ENCODE peak calls at places on chromosomes 7 and 10, in eight cellular contexts. G is fibroblast of lung, J is cardiac muscle cell, W is heart right ventricle, O is right atrium auricular region, C is brain microvascular endothelial cell, Y is AG04450, X is MCF 10A. T is an unnamed sample.
A peak's percentile ranks its signal among the peaks of the same experiment; 100 is the strongest.

GRCh38 chr7:66429498-66430163 is 199.1 kb upstream of the KCTD7 start:
- DNase-seq in W (no peak), J (no peak), G (no peak), O (no peak), X (no peak), C (no peak), Y (no peak), T (no peak)

GRCh38 chr7:28169166-28169713 is 11.4 kb downstream of the JAZF1 start:
- DNase-seq in W (no peak), X (no peak), O (no peak), Y (peak; percentile 32), C (no peak), G (peak; percentile 51), J (no peak), T (no peak)

GRCh38 chr10:129605986-129606518 is 139.0 kb downstream of the MGMT start:
- DNase-seq in J (no peak), C (no peak), W (no peak), X (no peak), G (no peak), Y (no peak), O (no peak), T (no peak)

GRCh38 chr10:30829921-30830671 is 200.5 kb upstream of the LYZL2 start:
- DNase-seq in C (peak; percentile 35), Y (no peak), J (peak; percentile 38), W (no peak), O (no peak), G (peak; percentile 36), X (peak; percentile 5), T (no peak)

GRCh38 chr7:70435634-70436033 is 696.3 kb upstream of the GALNT17 start:
- DNase-seq in G (no peak), O (no peak), X (no peak), W (no peak), Y (no peak), C (no peak), J (no peak), T (no peak)

GRCh38 chr10:17473228-17473950 is 19.0 kb upstream of the ST8SIA6 start:
- DNase-seq in W (no peak), C (no peak), Y (no peak), J (no peak), O (no peak), X (no peak), G (no peak), T (no peak)

GRCh38 chr7:81621893-81622292 is 148.0 kb downstream of the HGF start:
- DNase-seq in C (no peak), X (no peak), W (no peak), Y (no peak), G (no peak), O (no peak), J (no peak), T (no peak)

GRCh38 chr7:23598321-23598720 is 1.1 kb downstream of the CCDC126 start:
- DNase-seq in X (peak; percentile 53), G (no peak), J (no peak), Y (no peak), O (no peak), C (no peak), W (no peak), T (no peak)

GRCh38 chr10:118207470-118208007 is 134.6 kb downstream of the FAM204A start:
- DNase-seq in X (no peak), O (no peak), C (no peak), J (no peak), G (no peak), Y (no peak), W (no peak), T (no peak)

GRCh38 chr10:17229016-17229716 is 1.1 kb downstream of the VIM start:
- DNase-seq in C (peak; percentile 86), X (peak; percentile 84), J (peak; percentile 95), Y (no peak), W (peak; percentile 91), O (peak; percentile 95), G (peak; percentile 90), T (peak; percentile 67)

GRCh38 chr7:21084286-21084685 is 297.6 kb upstream of the SP8 start:
- DNase-seq in W (no peak), O (no peak), G (no peak), C (no peak), Y (no peak), X (peak; percentile 24), J (no peak), T (no peak)

GRCh38 chr10:126407831-126408230 is 19.6 kb upstream of the ADAM12 start:
- DNase-seq in X (peak; percentile 71), Y (no peak), W (no peak), C (no peak), J (no peak), G (peak; percentile 57), O (no peak), T (no peak)

GRCh38 chr10:62688971-62689700 is 115.4 kb upstream of the ADO start:
- DNase-seq in C (no peak), X (no peak), G (no peak), J (no peak), Y (no peak), O (no peak), W (no peak), T (no peak)

GRCh38 chr7:73496626-73497025 is 25.5 kb downstream of the BAZ1B start:
- DNase-seq in Y (no peak), X (no peak), O (no peak), J (no peak), W (no peak), C (no peak), G (no peak), T (no peak)

GRCh38 chr10:32471232-32471631 is 25.3 kb downstream of the CCDC7 start:
- DNase-seq in Y (no peak), G (no peak), J (no peak), C (no peak), O (no peak), X (no peak), W (no peak), T (no peak)

GRCh38 chr7:8773518-8773917 is 340.1 kb downstream of the NXPH1 start:
- DNase-seq in W (no peak), O (no peak), Y (no peak), J (no peak), G (no peak), X (no peak), C (no peak), T (no peak)

GRCh38 chr7:29565634-29565981 is 2.0 kb downstream of the PRR15 start:
- DNase-seq in W (no peak), G (no peak), Y (no peak), J (no peak), X (no peak), O (no peak), C (no peak), T (no peak)

GRCh38 chr7:94849636-94850208 is 57.7 kb upstream of the PPP1R9A start:
- DNase-seq in W (no peak), X (no peak), Y (no peak), C (no peak), O (no peak), J (no peak), G (no peak), T (no peak)

GRCh38 chr7:152514771-152515105 is 78.9 kb upstream of the KMT2C start:
- DNase-seq in G (no peak), C (no peak), W (no peak), J (no peak), X (no peak), O (no peak), Y (no peak), T (no peak)
- TF ChIP-seq CTCF in G (no peak), C (no peak), W (no peak), J (no peak), X (no peak), O (no peak), Y (no peak), T (no peak)

GRCh38 chr7:147436718-147437117 is 1153.8 kb upstream of the C7orf33 start:
- DNase-seq in X (no peak), W (no peak), J (no peak), O (no peak), G (no peak), C (no peak), Y (no peak), T (no peak)

GRCh38 chr7:147428075-147428474 is 1162.5 kb upstream of the C7orf33 start:
- DNase-seq in Y (no peak), X (no peak), O (no peak), C (no peak), W (no peak), G (no peak), J (no peak), T (no peak)

GRCh38 chr7:147432068-147432467 is 1158.5 kb upstream of the C7orf33 start:
- DNase-seq in Y (no peak), J (peak; percentile 72), O (no peak), G (peak; percentile 3), C (peak; percentile 14), W (no peak), X (peak; percentile 14), T (no peak)
- TF ChIP-seq CTCF in Y (peak; percentile 51), J (peak; percentile 54), O (no peak), G (peak; percentile 31), C (peak; percentile 65), W (no peak), X (no peak), T (no peak)

DNA sequence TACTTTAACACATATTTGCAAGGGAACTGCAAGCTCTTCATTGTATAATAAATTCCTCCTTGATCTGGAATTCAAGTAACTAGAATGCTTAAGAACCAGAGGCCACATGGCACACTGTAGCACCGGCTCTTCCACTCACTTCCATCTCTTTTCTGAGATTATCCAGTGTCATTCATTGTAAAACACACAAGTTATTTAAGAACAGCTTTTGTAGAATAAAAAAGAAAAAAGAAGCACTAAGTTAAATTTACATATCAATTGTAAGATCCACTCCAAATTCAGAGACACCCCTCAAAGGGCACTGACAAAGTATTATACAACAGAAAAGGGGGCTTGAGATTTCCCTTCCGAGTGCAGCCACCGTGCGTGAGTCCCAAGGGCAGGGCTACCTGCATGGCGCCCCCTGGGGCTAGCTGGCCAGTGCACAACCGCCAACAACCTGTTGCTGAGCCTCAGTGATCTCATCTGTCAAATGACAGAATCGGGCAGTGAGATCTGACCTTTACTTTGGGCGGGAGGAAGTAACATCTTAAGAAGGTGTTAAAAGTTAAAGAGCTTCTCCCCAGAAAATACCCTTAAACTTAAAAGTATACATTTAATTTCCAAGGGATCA is 12.5 kb downstream of the GLI3 start:
- DNase-seq in C (no peak), X (no peak), J (no peak), W (no peak), Y (no peak), O (no peak), G (no peak), T (no peak)
- TF ChIP-seq CTCF in C (peak; percentile 17), X (no peak), J (no peak), W (no peak), Y (no peak), O (no peak), G (no peak), T (no peak)

GRCh38 chr10:49541762-49542161 is 2.8 kb upstream of the ERCC6 start:
- DNase-seq in W (no peak), O (no peak), X (no peak), G (no peak), Y (no peak), J (no peak), C (no peak), T (no peak)

GRCh38 chr10:49539320-49539885 is 482 bp upstream of the ERCC6 start:
- DNase-seq in J (peak; percentile 72), G (peak; percentile 58), Y (no peak), W (peak; percentile 27), O (peak; percentile 68), C (peak; percentile 63), X (peak; percentile 64), T (no peak)

GRCh38 chr10:49542353-49542752 is 3.4 kb upstream of the ERCC6 start:
- DNase-seq in G (no peak), C (no peak), O (no peak), X (no peak), W (no peak), Y (no peak), J (no peak), T (no peak)

GRCh38 chr10:49534670-49535381 is 4.1 kb downstream of the ERCC6 start:
- DNase-seq in G (peak; percentile 84), W (no peak), J (peak; percentile 63), Y (no peak), O (no peak), X (peak; percentile 8), C (peak; percentile 79), T (no peak)

GRCh38 chr10:49538381-49539319 is at the start of gene ERCC6:
- DNase-seq in C (peak; percentile 99), Y (peak; percentile 95), G (peak; percentile 98), W (peak; percentile 97), O (peak; percentile 99), J (peak; percentile 99), X (peak; percentile 97), T (peak; percentile 87)
- TF ChIP-seq CTCF in C (no peak), Y (no peak), G (no peak), W (no peak), O (peak; percentile 44), J (peak; percentile 6), X (no peak), T (no peak)